ENCODE peak calls at places on chromosomes 6 and 20, in ten cellular contexts. Q is small intestine; P is RWPE1; Y is CD8-positive, alpha-beta memory T cell; V is aorta; H is CD4-positive, CD25-positive, alpha-beta regulatory T cell; M is GM23338; E is brain microvascular endothelial cell; T is psoas muscle; G is A549. A is an unnamed sample.

GRCh38 chr6:167764713-167765479 is 61.8 kb upstream of the AFDN start:
- DNase-seq in T (no peak), E (no peak), P (no peak), Q (no peak), H (no peak), Y (no peak), G (no peak), V (no peak), M (no peak), A (no peak)

GRCh38 chr20:50037123-50037522 is 54.3 kb downstream of the SNAI1 start:
- DNase-seq in P (peak), T (no peak), M (no peak), Q (no peak), H (no peak), G (no peak), Y (no peak), V (no peak), E (no peak), A (no peak)

GRCh38 chr20:51363378-51363777 is 179.1 kb downstream of the NFATC2 start:
- DNase-seq in G (no peak), H (no peak), Q (no peak), M (no peak), Y (no peak), P (no peak), T (no peak), V (no peak), E (no peak), A (no peak)

GRCh38 chr6:47759364-47759763 is 22.5 kb upstream of the OPN5 start:
- DNase-seq in T (no peak), H (no peak), Q (no peak), P (peak), V (no peak), G (no peak), E (no peak), Y (no peak), M (no peak), A (no peak)

GRCh38 chr6:48036316-48036715 is 74.7 kb downstream of the PTCHD4 start:
- DNase-seq in M (no peak), T (no peak), H (no peak), V (no peak), E (peak), G (no peak), Y (no peak), Q (no peak), P (no peak), A (no peak)

GRCh38 chr6:7108196-7108963 is 619 bp downstream of the RREB1 start:
- DNase-seq in H (peak), M (peak), V (peak), P (peak), T (peak), G (peak), E (peak), Q (peak), Y (peak), A (peak)

GRCh38 chr6:121356575-121356974 is 22.3 kb upstream of the TBC1D32 start:
- DNase-seq in H (no peak), M (no peak), V (no peak), Q (no peak), G (no peak), T (no peak), E (no peak), P (no peak), Y (no peak), A (no peak)

GRCh38 chr6:16318538-16318937 is 80.2 kb downstream of the GMPR start:
- DNase-seq in Q (no peak), V (peak), Y (no peak), E (peak), T (peak), H (no peak), M (no peak), G (no peak), P (peak), A (no peak)

GRCh38 chr6:168823397-168824020 is 382.5 kb downstream of the SMOC2 start:
- DNase-seq in T (no peak), P (no peak), G (no peak), Q (no peak), M (peak), Y (no peak), E (no peak), V (no peak), H (no peak), A (no peak)

GRCh38 chr20:33862709-33863403 is 51.7 kb downstream of the CHMP4B start:
- DNase-seq in Q (no peak), H (no peak), E (peak), T (peak), V (peak), M (peak), P (peak), G (peak), Y (peak), A (peak)

GRCh38 chr6:3284436-3284876 is 25.7 kb downstream of the PSMG4 start:
- DNase-seq in G (no peak), E (no peak), P (no peak), M (no peak), V (peak), Q (no peak), T (no peak), Y (peak), H (no peak), A (no peak)

GRCh38 chr6:28218312-28219248 is 6.5 kb upstream of the ZSCAN9 start:
- DNase-seq in Y (peak), M (peak), H (no peak), V (peak), E (peak), G (peak), T (peak), Q (peak), P (no peak), A (no peak)

GRCh38 chr6:149452062-149452939 is 32.5 kb downstream of the ZC3H12D start:
- DNase-seq in T (no peak), Q (peak), Y (no peak), E (no peak), P (no peak), V (peak), M (no peak), G (no peak), H (no peak), A (no peak)

GRCh38 chr6:88220493-88220892 is 54.3 kb upstream of the CNR1 start:
- DNase-seq in E (peak), P (peak), T (no peak), V (no peak), M (peak), H (no peak), Y (no peak), G (peak), Q (no peak), A (no peak)

GRCh38 chr6:168574699-168575195 is 133.8 kb downstream of the SMOC2 start:
- DNase-seq in V (peak), H (no peak), Y (no peak), P (peak), G (no peak), E (no peak), M (peak), T (peak), Q (peak), A (no peak)

GRCh38 chr6:101722991-101723579 is 329.6 kb downstream of the GRIK2 start:
- DNase-seq in M (no peak), Q (no peak), G (peak), Y (no peak), P (peak), T (no peak), V (no peak), H (no peak), E (peak), A (no peak)

GRCh38 chr6:158536084-158536890 is 23.6 kb upstream of the TMEM181 start:
- DNase-seq in T (peak), Y (peak), G (peak), P (peak), H (peak), E (peak), M (peak), Q (peak), V (peak), A (peak)

GRCh38 chr6:123127807-123128206 is 131.8 kb downstream of the CLVS2 start:
- DNase-seq in T (no peak), V (no peak), P (no peak), M (no peak), E (no peak), G (peak), H (no peak), Q (no peak), Y (no peak), A (no peak)

GRCh38 chr6:149897015-149897697 is 757 bp downstream of the RAET1E start:
- DNase-seq in Q (peak), M (no peak), E (peak), T (peak), Y (no peak), G (peak), V (peak), H (no peak), P (peak), A (no peak)

GRCh38 chr6:23559587-23560343 is 566.2 kb upstream of the NRSN1 start:
- DNase-seq in T (no peak), M (no peak), H (no peak), Q (peak), G (no peak), Y (no peak), E (no peak), V (no peak), P (no peak), A (no peak)

GRCh38 chr20:55186228-55186627 is 710.8 kb downstream of the DOK5 start:
- DNase-seq in P (no peak), G (no peak), Y (no peak), Q (no peak), V (no peak), M (no peak), E (no peak), H (no peak), T (no peak), A (no peak)

GRCh38 chr6:133432021-133432989 is 191.1 kb downstream of the EYA4 start:
- DNase-seq in M (peak), H (no peak), V (no peak), G (no peak), T (peak), E (no peak), Y (no peak), Q (no peak), P (no peak), A (no peak)

GRCh38 chr6:44606506-44606905 is 219.0 kb downstream of the CDC5L start:
- DNase-seq in Q (no peak), P (no peak), V (no peak), E (no peak), G (no peak), H (no peak), M (no peak), Y (no peak), T (no peak), A (no peak)

GRCh38 chr20:16701296-16701695 is 28.5 kb upstream of the SNRPB2 start:
- DNase-seq in Y (no peak), E (no peak), H (peak), V (no peak), P (no peak), G (peak), T (no peak), M (peak), Q (peak), A (peak)

GRCh38 chr20:51378171-51378928 is 164.2 kb downstream of the NFATC2 start:
- DNase-seq in M (peak), P (no peak), E (no peak), Y (no peak), H (no peak), Q (no peak), V (peak), G (peak), T (no peak), A (no peak)

GRCh38 chr6:112176175-112176574 is 78.2 kb downstream of the LAMA4 start:
- DNase-seq in V (no peak), M (no peak), Q (no peak), E (no peak), P (no peak), T (no peak), H (no peak), G (no peak), Y (no peak), A (no peak)

GRCh38 chr20:63362426-63363009 is 1.4 kb upstream of the CHRNA4 start:
- DNase-seq in M (no peak), G (no peak), Q (no peak), Y (no peak), H (no peak), V (no peak), E (no peak), T (no peak), P (no peak), A (no peak)
- H3K27ac ChIP-seq in M (no peak), G (no peak), Q (no peak), Y (no peak), H (no peak), V (no peak), E (no peak), T (no peak), P (no peak), A (no peak)

GRCh38 chr20:8431538-8432434 is 299.7 kb downstream of the PLCB1 start:
- DNase-seq in G (no peak), Y (no peak), E (no peak), T (peak), H (no peak), Q (peak), V (peak), M (peak), P (no peak), A (no peak)
- H3K27ac ChIP-seq in G (no peak), Y (no peak), E (no peak), T (no peak), H (no peak), Q (no peak), V (no peak), M (no peak), P (peak), A (no peak)

GRCh38 chr6:53924821-53925422 is 130.1 kb downstream of the LRRC1 start:
- DNase-seq in G (no peak), M (no peak), H (no peak), Y (no peak), E (no peak), P (no peak), Q (no peak), T (no peak), V (no peak), A (no peak)
- H3K27ac ChIP-seq in G (no peak), M (no peak), H (no peak), Y (no peak), E (no peak), P (no peak), Q (no peak), T (no peak), V (no peak), A (no peak)

GRCh38 chr20:64077541-64077875 is 1.8 kb downstream of the RGS19 start:
- DNase-seq in T (no peak), V (no peak), Y (no peak), G (no peak), P (no peak), M (no peak), E (no peak), Q (no peak), H (no peak), A (no peak)
- H3K27ac ChIP-seq in T (no peak), V (no peak), Y (peak), G (no peak), P (peak), M (no peak), E (no peak), Q (peak), H (peak), A (peak)

GRCh38 chr6:165010556-165011535 is 298.6 kb downstream of the C6orf118 start:
- DNase-seq in T (no peak), V (no peak), H (no peak), G (no peak), Q (no peak), Y (no peak), E (peak), P (peak), M (peak), A (no peak)
- H3K27ac ChIP-seq in T (no peak), V (no peak), H (no peak), G (no peak), Q (no peak), Y (no peak), E (no peak), P (no peak), M (no peak), A (no peak)

GRCh38 chr6:137878810-137879285 is 11.8 kb downstream of the TNFAIP3 start:
- DNase-seq in G (no peak), V (no peak), H (no peak), T (peak), Q (no peak), M (peak), E (no peak), Y (no peak), P (no peak), A (no peak)
- H3K27ac ChIP-seq in G (no peak), V (no peak), H (peak), T (no peak), Q (no peak), M (no peak), E (no peak), Y (no peak), P (no peak), A (no peak)

DNA sequence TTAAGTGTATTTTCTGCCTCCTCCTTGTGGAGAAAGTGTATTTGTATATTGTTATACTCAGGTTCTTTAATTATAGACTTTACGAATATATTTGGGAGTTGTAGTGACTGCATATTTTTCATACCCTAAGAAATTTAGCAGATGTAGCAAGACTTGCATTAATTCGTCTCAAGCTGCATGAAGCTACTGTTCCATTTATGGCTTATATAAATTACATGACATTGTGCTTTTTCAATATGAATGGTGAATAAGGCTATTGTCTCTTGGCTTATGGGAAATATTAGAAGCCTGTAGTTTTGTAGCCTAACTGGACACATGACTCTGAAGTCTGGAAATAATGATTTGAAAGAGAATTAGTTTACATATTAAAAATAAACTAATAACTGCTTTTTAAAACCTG is 2.4 kb downstream of the ADGRG6 start:
- DNase-seq in P (no peak), Y (no peak), Q (no peak), V (no peak), M (no peak), T (no peak), G (no peak), H (no peak), E (no peak), A (no peak)
- H3K27ac ChIP-seq in P (no peak), Y (no peak), Q (no peak), V (no peak), M (no peak), T (no peak), G (peak), H (no peak), E (no peak), A (no peak)

GRCh38 chr6:146990284-146990683 is 213.9 kb upstream of the STXBP5 start:
- DNase-seq in H (no peak), T (no peak), P (no peak), Y (no peak), G (peak), V (no peak), M (no peak), Q (no peak), E (peak), A (no peak)
- H3K27ac ChIP-seq in H (no peak), T (no peak), P (no peak), Y (no peak), G (peak), V (no peak), M (no peak), Q (no peak), E (peak), A (no peak)

GRCh38 chr6:56845027-56845426 is 109.9 kb upstream of the BEND6 start:
- DNase-seq in G (no peak), P (no peak), H (no peak), E (no peak), T (no peak), V (no peak), Q (peak), Y (no peak), M (no peak), A (no peak)
- H3K27ac ChIP-seq in G (peak), P (no peak), H (no peak), E (no peak), T (peak), V (no peak), Q (no peak), Y (no peak), M (no peak), A (no peak)

GRCh38 chr6:30836957-30837356 is 47.4 kb upstream of the DDR1 start:
- DNase-seq in V (no peak), P (no peak), Y (no peak), M (no peak), E (no peak), G (no peak), H (no peak), Q (no peak), T (no peak), A (no peak)
- H3K27ac ChIP-seq in V (peak), P (peak), Y (no peak), M (no peak), E (no peak), G (no peak), H (no peak), Q (no peak), T (no peak), A (no peak)

A was measured in CD4-positive, alpha-beta T cell.